ENCODE peak calls at places on chromosomes 7 and 10, in four cellular contexts. Q is stimulated activated naive CD4-positive, alpha-beta T cell; T is amygdala; V is AG09319. E is an unnamed sample.

GRCh38 chr7:152683297-152683696 is 7.4 kb upstream of the XRCC2 start:
- DNase-seq in Q (no peak), T (no peak), V (no peak), E (no peak)

GRCh38 chr7:151113344-151114150 is 27.3 kb downstream of the AGAP3 start:
- DNase-seq in Q (no peak), T (no peak), V (peak; percentile 45), E (peak; percentile 85)

GRCh38 chr10:130959752-130960195 is 351.7 kb downstream of the TCERG1L start:
- DNase-seq in Q (no peak), T (no peak), V (no peak), E (no peak)

GRCh38 chr7:40232242-40232929 is 97.6 kb downstream of the SUGCT start:
- DNase-seq in Q (no peak), T (no peak), V (peak; percentile 45), E (peak; percentile 42)

GRCh38 chr10:73898730-73899400 is 12.1 kb upstream of the PLAU start:
- DNase-seq in Q (no peak), T (no peak), V (no peak), E (no peak)

GRCh38 chr7:107995184-107996071 is 7.5 kb downstream of the LAMB1 start:
- DNase-seq in Q (no peak), T (no peak), V (peak; percentile 56), E (peak; percentile 60)

GRCh38 chr10:69803809-69804208 is 2.1 kb downstream of the COL13A1 start:
- DNase-seq in Q (no peak), T (no peak), V (no peak), E (no peak)

GRCh38 chr10:80909254-80909653 is 371.6 kb downstream of the SH2D4B start:
- DNase-seq in Q (no peak), T (no peak), V (no peak), E (no peak)

GRCh38 chr10:79159785-79160184 is 91.0 kb downstream of the ZMIZ1 start:
- DNase-seq in Q (no peak), T (no peak), V (no peak), E (no peak)

E was measured in HTR-8/SVneo.